ENCODE peak calls at places on chromosome 21, in seven cellular contexts. C, S, Z, G, F, W and B are unnamed samples. For H3K27me3, the result is how much of the 10 kb centered on the place peaks cover.

GRCh38 chr21:43880111-43880985 is 15.3 kb downstream of the AGPAT3 start:
- DNase-seq in S (no peak), W (peak), C (no peak), Z (no peak), G (no peak), F (no peak), B (no peak)

GRCh38 chr21:31985398-31985797 is 112.6 kb downstream of the HUNK start:
- DNase-seq in C (no peak), G (no peak), W (no peak), S (no peak), Z (no peak), F (no peak), B (no peak)

GRCh38 chr21:28746166-28746565 is 246.5 kb downstream of the LTN1 start:
- DNase-seq in W (no peak), G (no peak), Z (no peak), F (no peak), C (no peak), S (no peak), B (no peak)

GRCh38 chr21:31873275-31873695 is 465 bp downstream of the HUNK start:
- DNase-seq in S (no peak), G (peak), W (no peak), F (no peak), C (no peak), Z (no peak), B (no peak)

GRCh38 chr21:20822559-20823133 is 175.6 kb upstream of the NCAM2 start:
- DNase-seq in C (no peak), S (no peak), W (no peak), F (no peak), Z (no peak), G (no peak), B (no peak)

GRCh38 chr21:34992736-34993135 is 56.4 kb downstream of the RUNX1 start:
- DNase-seq in S (no peak), F (no peak), G (no peak), W (no peak), C (no peak), Z (peak), B (no peak)

GRCh38 chr21:43983390-43983789 is 28.7 kb upstream of the TRAPPC10 start:
- DNase-seq in W (no peak), F (no peak), G (no peak), Z (no peak), C (no peak), S (no peak), B (no peak)

GRCh38 chr21:8993284-8993942 is 1528.0 kb upstream of the TPTE start:
- DNase-seq in S (no peak), G (no peak), W (no peak), F (no peak), C (no peak), Z (no peak), B (no peak)

GRCh38 chr21:15042531-15042930 is 22.3 kb downstream of the NRIP1 start:
- DNase-seq in Z (no peak), W (no peak), C (no peak), S (no peak), G (no peak), F (no peak), B (no peak)

GRCh38 chr21:36347278-36347961 is 27.4 kb downstream of the MORC3 start:
- DNase-seq in Z (peak), C (no peak), S (no peak), W (no peak), G (no peak), F (no peak), B (no peak)

GRCh38 chr21:35156293-35156976 is 107.3 kb upstream of the RUNX1 start:
- DNase-seq in W (no peak), C (no peak), Z (no peak), G (no peak), F (no peak), S (no peak), B (no peak)

GRCh38 chr21:36487641-36488307 is 7.9 kb upstream of the CLDN14 start:
- DNase-seq in C (no peak), G (no peak), S (no peak), F (no peak), Z (no peak), W (no peak), B (no peak)

GRCh38 chr21:31218830-31219608 is 125.0 kb downstream of the TIAM1 start:
- DNase-seq in S (no peak), W (no peak), F (no peak), C (no peak), G (no peak), Z (peak), B (no peak)

GRCh38 chr21:26920055-26920454 is 46.8 kb downstream of the ADAMTS5 start:
- DNase-seq in F (no peak), S (no peak), Z (peak), G (no peak), W (peak), C (no peak), B (no peak)

GRCh38 chr21:37220433-37220980 is 46.6 kb downstream of the VPS26C start:
- DNase-seq in S (no peak), F (no peak), W (no peak), G (peak), C (no peak), Z (peak), B (no peak)

GRCh38 chr21:35197191-35197590 is 148.1 kb upstream of the RUNX1 start:
- DNase-seq in Z (no peak), W (no peak), S (no peak), C (no peak), G (no peak), F (no peak), B (no peak)

GRCh38 chr21:21971384-21971783 is 973.2 kb downstream of the NCAM2 start:
- DNase-seq in Z (no peak), C (no peak), S (no peak), F (no peak), W (no peak), G (no peak), B (no peak)

GRCh38 chr21:26840912-26841311 is 4.3 kb downstream of the ADAMTS1 start:
- DNase-seq in G (no peak), C (no peak), Z (peak), W (peak), F (no peak), S (no peak), B (no peak)

GRCh38 chr21:36627242-36627641 is 71.7 kb upstream of the SIM2 start:
- DNase-seq in F (no peak), S (no peak), C (no peak), W (no peak), G (no peak), Z (peak), B (no peak)

GRCh38 chr21:28518620-28519019 is 474.1 kb downstream of the LTN1 start:
- DNase-seq in S (no peak), F (no peak), Z (no peak), C (no peak), W (no peak), G (no peak), B (no peak)

GRCh38 chr21:37198989-37199924 is 67.9 kb downstream of the VPS26C start:
- DNase-seq in C (no peak), F (no peak), S (no peak), G (no peak), W (peak), Z (peak), B (no peak)

GRCh38 chr21:30189763-30190162 is 23.2 kb upstream of the CLDN17 start:
- DNase-seq in W (no peak), C (no peak), S (no peak), F (no peak), Z (no peak), G (no peak), B (no peak)

GRCh38 chr21:23507501-23507900 is 2099.8 kb downstream of the MRPL39 start:
- DNase-seq in G (no peak), W (no peak), C (no peak), F (no peak), S (no peak), Z (no peak), B (no peak)

GRCh38 chr21:35226960-35227741 is 178.0 kb upstream of the RUNX1 start:
- DNase-seq in Z (no peak), G (peak), C (no peak), S (peak), W (no peak), F (no peak), B (peak)

GRCh38 chr21:29007801-29008200 is 11.3 kb downstream of the RWDD2B start:
- DNase-seq in G (no peak), F (no peak), S (no peak), W (peak), C (no peak), Z (no peak), B (no peak)

GRCh38 chr21:44694776-44695175 is 2.2 kb upstream of the KRTAP10-12 start:
- DNase-seq in F (no peak), Z (no peak), S (no peak), W (no peak), G (no peak), C (no peak), B (no peak)

GRCh38 chr21:34986561-34987533 is 62.3 kb downstream of the RUNX1 start:
- DNase-seq in C (no peak), W (peak), S (peak), Z (peak), F (no peak), G (peak), B (peak)

GRCh38 chr21:35420658-35421057 is 371.6 kb upstream of the RUNX1 start:
- DNase-seq in C (no peak), Z (no peak), G (no peak), F (no peak), W (no peak), S (no peak), B (no peak)

GRCh38 chr21:33685613-33686197 is 43.4 kb downstream of the ITSN1 start:
- DNase-seq in S (no peak), G (peak), Z (peak), C (no peak), W (peak), F (peak), B (no peak)

GRCh38 chr21:39086547-39086946 is 96.7 kb downstream of the PSMG1 start:
- DNase-seq in S (no peak), G (no peak), F (no peak), W (no peak), Z (no peak), C (no peak), B (no peak)

GRCh38 chr21:33026878-33027400 is 1.2 kb downstream of the OLIG2 start:
- DNase-seq in G (no peak), Z (no peak), F (no peak), C (no peak), S (no peak), W (no peak), B (no peak)

GRCh38 chr21:35926003-35926541 is 134.3 kb downstream of the SETD4 start:
- DNase-seq in W (no peak), G (no peak), S (no peak), Z (no peak), C (no peak), F (no peak), B (no peak)

GRCh38 chr21:27636671-27637070 is 669.8 kb upstream of the ADAMTS5 start:
- DNase-seq in Z (no peak), C (no peak), W (no peak), F (no peak), G (no peak), S (no peak), B (no peak)

GRCh38 chr21:39088831-39089380 is 94.3 kb downstream of the PSMG1 start:
- DNase-seq in C (no peak), G (no peak), W (no peak), S (no peak), Z (peak), F (no peak), B (no peak)

GRCh38 chr21:34881894-34882371 is 167.2 kb downstream of the RUNX1 start:
- DNase-seq in G (no peak), C (no peak), W (peak), S (no peak), F (peak), Z (peak), B (no peak)

GRCh38 chr21:14602418-14602987 is 56.4 kb upstream of the SAMSN1 start:
- DNase-seq in C (no peak), W (peak), S (no peak), F (no peak), Z (no peak), G (peak), B (no peak)

GRCh38 chr21:17733209-17733608 is 85.9 kb downstream of the C21orf91 start:
- DNase-seq in Z (no peak), F (no peak), W (no peak), G (no peak), S (no peak), C (no peak), B (no peak)

GRCh38 chr21:36699026-36699545 is at the start of gene SIM2:
- DNase-seq in C (no peak), S (no peak), W (no peak), F (no peak), Z (no peak), G (no peak), B (no peak)

GRCh38 chr21:28516996-28517592 is 475.6 kb downstream of the LTN1 start:
- DNase-seq in W (peak), S (peak), G (peak), C (peak), F (no peak), Z (peak), B (peak)

DNA sequence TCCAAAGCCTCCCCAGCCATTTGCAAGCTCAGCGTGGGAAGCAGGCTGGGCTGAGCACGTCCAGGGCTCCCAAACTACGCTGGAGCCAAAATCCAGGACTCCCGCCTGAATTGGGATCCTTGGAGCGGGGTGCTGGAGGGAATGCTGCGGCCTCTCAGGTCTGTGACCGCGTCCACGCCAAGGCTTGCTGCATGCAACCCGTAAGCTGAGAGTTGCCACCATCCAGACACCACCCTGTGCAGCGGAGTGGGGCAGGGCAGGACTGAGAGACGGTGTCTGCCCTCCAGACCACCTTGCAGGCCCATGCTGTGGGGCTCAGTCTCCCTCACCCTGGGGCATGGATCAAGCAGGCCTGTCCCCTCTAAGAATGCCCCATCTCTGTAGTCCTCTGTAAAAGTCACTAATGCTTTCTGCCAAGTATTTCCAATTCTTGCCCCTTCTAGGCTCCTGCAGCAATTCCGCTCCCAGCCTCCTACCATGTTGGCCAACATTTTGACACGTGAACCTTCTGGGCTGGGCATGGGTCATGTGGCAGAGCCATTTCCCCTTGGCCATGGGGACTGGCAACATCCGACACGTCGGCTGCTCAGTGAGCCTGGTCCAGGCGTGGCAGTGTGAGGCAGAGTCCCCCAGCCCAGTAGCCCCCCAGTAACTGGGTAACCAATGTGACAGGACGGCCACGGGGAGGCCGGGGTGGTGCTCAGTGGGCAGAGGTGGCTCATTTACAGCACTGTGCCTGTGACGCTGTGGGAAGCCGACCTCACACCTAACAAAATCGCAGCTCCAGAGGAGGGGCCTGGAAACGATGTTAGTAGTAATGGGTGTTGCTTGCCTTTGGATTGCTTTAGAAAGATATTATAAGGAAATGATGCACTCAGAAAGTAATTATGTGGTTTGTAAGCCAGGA is 57.9 kb upstream of the PDE9A start:
- DNase-seq in F (no peak), Z (no peak), G (no peak), C (no peak), W (no peak), S (no peak), B (no peak)
- H3K27me3 ChIP-seq in F (under half), Z (under half), G (half or more), C (under half), W (under half), S (under half), B (under half)

DNA sequence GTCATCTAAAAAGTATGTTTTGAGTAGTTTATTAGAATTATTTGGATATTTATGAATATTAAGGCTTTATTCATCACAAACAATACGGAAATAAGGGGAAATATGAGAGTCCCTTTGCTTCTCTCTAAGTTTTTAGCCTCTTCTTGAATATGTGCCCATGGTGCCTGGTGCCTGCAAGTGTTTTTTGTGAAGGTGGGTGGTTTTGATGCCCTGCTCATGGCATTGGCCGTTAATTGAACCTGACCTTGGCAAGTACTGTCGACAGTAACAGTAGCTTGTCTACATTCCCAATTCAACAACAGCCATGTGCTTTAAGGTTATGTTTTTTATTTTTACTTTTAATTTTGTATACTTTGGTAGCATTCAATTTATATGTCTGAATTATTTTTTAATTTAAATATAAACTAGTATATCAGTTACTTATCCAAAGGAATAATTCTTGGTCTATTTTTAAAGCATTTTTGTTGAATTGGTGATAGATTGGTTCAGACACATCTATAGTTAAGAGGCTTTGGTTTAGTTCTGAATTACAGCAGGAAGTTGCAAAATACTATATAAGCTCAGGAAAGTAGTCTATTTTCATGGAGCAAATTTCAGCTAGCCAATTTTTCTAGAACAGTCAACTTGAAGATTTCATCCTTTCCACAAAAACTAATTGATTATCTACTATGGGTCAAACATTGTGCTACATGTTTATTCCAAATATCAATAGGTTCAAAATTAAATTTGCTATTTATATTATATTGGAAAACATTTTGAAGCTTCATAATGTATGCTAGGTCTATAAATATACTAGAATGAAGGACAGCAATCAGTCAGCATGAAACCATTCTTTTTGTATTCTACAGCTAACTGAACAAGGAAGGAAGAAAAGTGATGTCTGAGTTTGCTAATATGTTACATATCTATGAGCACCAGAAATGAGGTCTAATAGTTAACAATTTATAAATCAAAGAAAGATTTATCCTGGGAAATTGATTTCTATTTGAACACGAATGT is 184.4 kb downstream of the MRPL39 start:
- DNase-seq in F (no peak), G (no peak), Z (no peak), C (no peak), S (no peak), W (no peak), B (no peak)
- H3K4me3 ChIP-seq in F (no peak), G (no peak), Z (no peak), C (no peak), S (no peak), W (no peak), B (no peak)

GRCh38 chr21:46226920-46227599 is 1.5 kb downstream of the LSS start:
- DNase-seq in Z (peak), S (no peak), C (no peak), G (peak), W (peak), F (no peak), B (no peak)
- H3K27ac ChIP-seq in Z (peak), S (no peak), C (peak), G (peak), W (no peak), F (no peak), B (no peak)

GRCh38 chr21:45794040-45794439 is 150.5 kb downstream of the PCBP3 start:
- DNase-seq in G (no peak), W (no peak), C (no peak), S (no peak), F (no peak), Z (no peak), B (no peak)

GRCh38 chr21:45800339-45801080 is 157.0 kb downstream of the PCBP3 start:
- DNase-seq in C (no peak), F (no peak), W (no peak), G (no peak), S (no peak), Z (no peak), B (no peak)

GRCh38 chr21:45796003-45796402 is 152.5 kb downstream of the PCBP3 start:
- DNase-seq in Z (no peak), C (no peak), F (no peak), S (no peak), G (no peak), W (no peak), B (no peak)

GRCh38 chr21:45799765-45800338 is 156.3 kb downstream of the PCBP3 start:
- DNase-seq in G (no peak), Z (no peak), F (no peak), C (no peak), S (no peak), W (no peak), B (no peak)

GRCh38 chr21:45797338-45797737 is 153.8 kb downstream of the PCBP3 start:
- DNase-seq in Z (no peak), S (no peak), F (no peak), C (no peak), W (no peak), G (no peak), B (no peak)
- H3K27me3 ChIP-seq in Z (under half), S (under half), F (under half), C (under half), W (under half), G (under half), B (under half)